ENCODE peak calls at places on chromosomes 16 and 17, in five cellular contexts. J, E, N, M and F are unnamed samples.

GRCh38 chr17:61907361-61907760 is 20.4 kb downstream of the INTS2 start:
- DNase-seq in J (no peak), E (no peak), N (no peak), M (no peak), F (no peak)

GRCh38 chr17:21199856-21200255 is 14.1 kb downstream of the TMEM11 start:
- DNase-seq in J (no peak), E (no peak), N (no peak), M (no peak), F (no peak)

GRCh38 chr17:4482338-4483011 is 16.2 kb upstream of the SPNS2 start:
- DNase-seq in J (no peak), E (no peak), N (no peak), M (peak; percentile 60), F (no peak)

GRCh38 chr17:596763-597644 is 117.6 kb downstream of the VPS53 start:
- DNase-seq in J (no peak), E (no peak), N (peak; percentile 66), M (no peak), F (no peak)

GRCh38 chr17:80792373-80792781 is 199.3 kb upstream of the CHMP6 start:
- DNase-seq in J (no peak), E (no peak), N (peak; percentile 32), M (no peak), F (no peak)

GRCh38 chr16:51408357-51408756 is 257.3 kb upstream of the SALL1 start:
- DNase-seq in J (no peak), E (no peak), N (no peak), M (no peak), F (no peak)

GRCh38 chr17:57557793-57558681 is 187.1 kb downstream of the CCDC182 start:
- DNase-seq in J (no peak), E (no peak), N (peak; percentile 79), M (no peak), F (no peak)

GRCh38 chr16:14486520-14487303 is 143.3 kb downstream of the PARN start:
- DNase-seq in J (peak; percentile 88), E (peak; percentile 86), N (peak; percentile 96), M (peak; percentile 88), F (peak; percentile 53)

GRCh38 chr16:19899605-19899955 is 14.9 kb upstream of the GPRC5B start:
- DNase-seq in J (no peak), E (no peak), N (no peak), M (no peak), F (no peak)
- TF ChIP-seq CTCF in J (no peak), E (no peak), N (no peak), M (no peak), F (no peak)

DNA sequence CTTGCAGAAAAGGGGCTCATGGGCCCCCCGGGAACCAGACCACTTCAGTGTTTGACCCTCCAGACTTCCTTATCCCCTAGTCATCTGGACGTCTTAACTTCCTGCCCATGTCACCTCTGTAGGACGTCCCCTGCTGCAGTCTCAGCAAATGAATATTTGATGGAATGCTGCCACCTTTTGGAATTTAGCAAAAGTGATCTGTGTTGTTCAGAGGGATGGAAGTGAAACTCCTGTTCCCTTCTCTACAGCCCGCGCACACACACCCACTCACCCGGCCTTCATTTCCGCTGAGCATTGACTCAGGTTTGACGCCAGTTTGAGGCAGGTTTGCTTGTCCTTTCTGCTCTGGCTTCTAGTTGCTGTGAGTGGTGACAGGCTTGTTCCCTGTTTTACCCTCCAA is 507.2 kb upstream of the EEF2KMT start:
- DNase-seq in J (no peak), E (no peak), N (no peak), M (peak; percentile 18), F (no peak)
- TF ChIP-seq CTCF in J (no peak), E (no peak), N (no peak), M (no peak), F (no peak)

GRCh38 chr16:84278333-84278732 is 16.3 kb upstream of the WFDC1 start:
- DNase-seq in J (no peak), E (no peak), N (no peak), M (no peak), F (no peak)
- TF ChIP-seq CTCF in J (no peak), E (no peak), N (no peak), M (no peak), F (no peak)

GRCh38 chr16:57535680-57536305 is 578 bp downstream of the CCDC102A start:
- DNase-seq in J (peak; percentile 96), E (peak; percentile 66), N (peak; percentile 94), M (peak; percentile 94), F (peak; percentile 96)
- TF ChIP-seq CTCF in J (peak; percentile 12), E (peak; percentile 32), N (peak; percentile 23), M (no peak), F (peak; percentile 7)

GRCh38 chr16:67448580-67448979 is 17.7 kb downstream of the HSD11B2 start:
- DNase-seq in J (no peak), E (no peak), N (no peak), M (peak; percentile 74), F (no peak)

GRCh38 chr16:67449328-67449727 is 18.4 kb downstream of the HSD11B2 start:
- DNase-seq in J (peak; percentile 80), E (no peak), N (no peak), M (no peak), F (peak; percentile 75)

GRCh38 chr16:67446968-67447507 is 16.1 kb downstream of the HSD11B2 start:
- DNase-seq in J (no peak), E (no peak), N (no peak), M (no peak), F (no peak)

GRCh38 chr16:67445913-67446907 is 15.3 kb downstream of the HSD11B2 start:
- DNase-seq in J (peak; percentile 74), E (no peak), N (peak; percentile 80), M (peak; percentile 80), F (peak; percentile 73)

DNA sequence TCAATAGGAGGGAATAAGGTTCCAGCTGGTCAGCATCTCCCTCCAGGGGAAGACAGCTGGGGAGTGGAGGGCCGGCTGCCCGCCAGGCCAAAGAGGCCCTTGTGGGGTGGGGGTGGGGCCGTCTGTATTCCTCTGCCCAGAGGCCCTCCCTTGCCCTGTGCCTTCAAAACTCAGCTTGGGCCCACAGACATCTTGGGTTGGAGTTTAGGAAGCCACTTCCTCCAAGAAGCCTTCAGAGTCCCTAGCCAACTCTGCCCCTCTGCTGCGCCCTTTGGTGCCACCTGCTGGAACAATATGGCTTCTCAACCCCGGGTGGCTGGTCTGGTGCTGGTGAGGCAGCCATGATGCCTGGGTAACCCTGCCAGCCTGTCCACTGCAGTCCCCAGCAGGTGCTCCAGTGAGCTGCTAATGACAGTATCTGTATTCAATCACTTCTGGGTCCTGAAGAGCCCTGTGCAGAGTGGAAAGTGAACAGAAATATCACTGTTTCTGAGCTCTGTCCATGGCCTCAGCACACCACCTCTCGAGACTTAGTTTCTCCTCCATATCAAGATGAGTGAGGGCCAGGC is 16.7 kb downstream of the HSD11B2 start:
- DNase-seq in J (peak; percentile 62), E (peak; percentile 37), N (peak; percentile 89), M (peak; percentile 89), F (peak; percentile 62)
- TF ChIP-seq CTCF in J (peak; percentile 12), E (peak; percentile 55), N (peak; percentile 55), M (peak; percentile 67), F (peak; percentile 50)

DNA sequence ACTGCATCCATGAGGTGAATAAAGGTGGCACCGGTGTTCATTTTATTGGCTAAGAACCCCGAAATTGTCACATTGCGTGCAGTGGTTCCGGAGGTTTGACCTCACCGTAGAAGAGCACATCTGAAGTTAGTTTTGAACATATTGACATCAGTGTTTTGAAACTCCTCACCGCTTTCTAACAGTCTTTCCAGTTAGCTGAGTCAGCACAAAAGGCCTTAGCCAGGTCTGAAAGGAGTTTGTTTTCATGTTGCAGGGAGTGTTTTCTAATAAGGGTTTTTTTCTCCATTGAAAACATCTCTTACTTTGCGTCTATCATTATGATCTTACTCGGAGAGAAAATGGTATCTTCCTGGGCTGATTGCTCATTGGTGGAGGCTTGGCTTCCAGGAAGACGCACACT is 174.5 kb upstream of the HSBP1 start:
- DNase-seq in J (no peak), E (no peak), N (no peak), M (no peak), F (no peak)
- TF ChIP-seq CTCF in J (no peak), E (no peak), N (no peak), M (no peak), F (no peak)